ENCODE peak calls at places on chromosomes 3 and 15, in five cellular contexts. One of them, this sample, is unnamed.

GRCh38 chr3:194556086-194557056 is 69.6 kb upstream of the ATP13A3 start:
- DNase-seq in hypothalamus: no peak
- DNase-seq in nephron progenitor cell: no peak
- DNase-seq in AG20443: peak
- DNase-seq in uterus: no peak
- DNase-seq in this sample: no peak

GRCh38 chr15:86001200-86001599 is 78.5 kb upstream of the AGBL1 start:
- DNase-seq in AG20443: no peak
- DNase-seq in uterus: peak
- DNase-seq in hypothalamus: no peak
- DNase-seq in nephron progenitor cell: no peak
- DNase-seq in this sample: no peak

GRCh38 chr3:197956626-197956988 is 3.4 kb upstream of the LMLN start:
- DNase-seq in AG20443: no peak
- DNase-seq in uterus: no peak
- DNase-seq in nephron progenitor cell: no peak
- DNase-seq in hypothalamus: no peak
- DNase-seq in this sample: no peak

GRCh38 chr15:40691737-40692136 is 3.2 kb upstream of the RAD51 start:
- DNase-seq in nephron progenitor cell: no peak
- DNase-seq in AG20443: no peak
- DNase-seq in hypothalamus: no peak
- DNase-seq in uterus: no peak
- DNase-seq in this sample: no peak

GRCh38 chr3:45367451-45367850 is 20.9 kb upstream of the LARS2 start:
- DNase-seq in uterus: peak
- DNase-seq in nephron progenitor cell: no peak
- DNase-seq in AG20443: peak
- DNase-seq in hypothalamus: no peak
- DNase-seq in this sample: no peak

GRCh38 chr15:90482124-90483011 is 47.4 kb upstream of the CRTC3 start:
- DNase-seq in nephron progenitor cell: peak
- DNase-seq in hypothalamus: no peak
- DNase-seq in AG20443: peak
- DNase-seq in uterus: peak
- DNase-seq in this sample: peak

GRCh38 chr3:164418426-164418825 is 659.9 kb downstream of the SI start:
- DNase-seq in AG20443: no peak
- DNase-seq in hypothalamus: no peak
- DNase-seq in uterus: no peak
- DNase-seq in nephron progenitor cell: no peak
- DNase-seq in this sample: no peak

GRCh38 chr15:65824031-65824743 is 32.1 kb upstream of the DENND4A start:
- DNase-seq in AG20443: peak
- DNase-seq in uterus: peak
- DNase-seq in hypothalamus: no peak
- DNase-seq in nephron progenitor cell: peak
- DNase-seq in this sample: peak

GRCh38 chr3:139574026-139574947 is 34.7 kb upstream of the RBP1 start:
- DNase-seq in uterus: no peak
- DNase-seq in nephron progenitor cell: no peak
- DNase-seq in hypothalamus: no peak
- DNase-seq in AG20443: no peak
- DNase-seq in this sample: peak

GRCh38 chr3:42402394-42403100 is 7.9 kb downstream of the LYZL4 start:
- DNase-seq in nephron progenitor cell: no peak
- DNase-seq in hypothalamus: no peak
- DNase-seq in AG20443: no peak
- DNase-seq in uterus: no peak
- DNase-seq in this sample: no peak

GRCh38 chr3:122785231-122785630 is 8.4 kb downstream of the HSPBAP1 start:
- DNase-seq in uterus: no peak
- DNase-seq in AG20443: no peak
- DNase-seq in hypothalamus: no peak
- DNase-seq in nephron progenitor cell: no peak
- DNase-seq in this sample: no peak

GRCh38 chr3:148087601-148088371 is 609.9 kb upstream of the AGTR1 start:
- DNase-seq in hypothalamus: no peak
- DNase-seq in AG20443: no peak
- DNase-seq in nephron progenitor cell: no peak
- DNase-seq in uterus: no peak
- DNase-seq in this sample: no peak

GRCh38 chr15:89107984-89108383 is 19.7 kb downstream of the ABHD2 start:
- DNase-seq in hypothalamus: no peak
- DNase-seq in AG20443: no peak
- DNase-seq in nephron progenitor cell: no peak
- DNase-seq in uterus: no peak
- DNase-seq in this sample: no peak

GRCh38 chr3:19487386-19487785 is 339.1 kb downstream of the KCNH8 start:
- DNase-seq in uterus: no peak
- DNase-seq in hypothalamus: no peak
- DNase-seq in nephron progenitor cell: no peak
- DNase-seq in AG20443: no peak
- DNase-seq in this sample: no peak

GRCh38 chr3:18098960-18099587 is 326.1 kb downstream of the SATB1 start:
- DNase-seq in AG20443: peak
- DNase-seq in uterus: no peak
- DNase-seq in nephron progenitor cell: no peak
- DNase-seq in hypothalamus: no peak
- DNase-seq in this sample: no peak

GRCh38 chr3:73490453-73491311 is 134.1 kb downstream of the PDZRN3 start:
- DNase-seq in AG20443: no peak
- DNase-seq in hypothalamus: no peak
- DNase-seq in nephron progenitor cell: peak
- DNase-seq in uterus: no peak
- DNase-seq in this sample: no peak

GRCh38 chr15:50055333-50056278 is 63.4 kb downstream of the ATP8B4 start:
- DNase-seq in AG20443: peak
- DNase-seq in uterus: no peak
- DNase-seq in hypothalamus: no peak
- DNase-seq in nephron progenitor cell: no peak
- DNase-seq in this sample: no peak

GRCh38 chr3:11373645-11374044 is 101.4 kb downstream of the ATG7 start:
- DNase-seq in nephron progenitor cell: no peak
- DNase-seq in uterus: no peak
- DNase-seq in AG20443: no peak
- DNase-seq in hypothalamus: no peak
- DNase-seq in this sample: no peak

GRCh38 chr3:160224811-160225180 is 426 bp upstream of the C3orf80 start:
- DNase-seq in uterus: no peak
- DNase-seq in nephron progenitor cell: no peak
- DNase-seq in hypothalamus: no peak
- DNase-seq in AG20443: no peak
- DNase-seq in this sample: no peak

GRCh38 chr15:91061997-91062396 is 38.1 kb upstream of the SV2B start:
- DNase-seq in AG20443: no peak
- DNase-seq in nephron progenitor cell: no peak
- DNase-seq in uterus: no peak
- DNase-seq in hypothalamus: no peak
- DNase-seq in this sample: no peak

GRCh38 chr3:90015688-90016356 is 908.4 kb downstream of the EPHA3 start:
- DNase-seq in AG20443: no peak
- DNase-seq in hypothalamus: no peak
- DNase-seq in nephron progenitor cell: peak
- DNase-seq in uterus: no peak
- DNase-seq in this sample: no peak

GRCh38 chr3:158352551-158352950 is 218.4 kb upstream of the MLF1 start:
- DNase-seq in hypothalamus: no peak
- DNase-seq in AG20443: no peak
- DNase-seq in uterus: no peak
- DNase-seq in nephron progenitor cell: no peak
- DNase-seq in this sample: no peak

GRCh38 chr15:40093224-40093842 is 15.3 kb downstream of the BMF start:
- DNase-seq in AG20443: peak
- DNase-seq in nephron progenitor cell: no peak
- DNase-seq in uterus: peak
- DNase-seq in hypothalamus: no peak
- DNase-seq in this sample: no peak

GRCh38 chr15:61798631-61799030 is 261.6 kb downstream of the VPS13C start:
- DNase-seq in uterus: no peak
- DNase-seq in AG20443: no peak
- DNase-seq in hypothalamus: no peak
- DNase-seq in nephron progenitor cell: no peak
- DNase-seq in this sample: no peak

GRCh38 chr3:23928525-23928924 is 11.6 kb downstream of the RPL15 start:
- DNase-seq in uterus: no peak
- DNase-seq in nephron progenitor cell: no peak
- DNase-seq in hypothalamus: no peak
- DNase-seq in AG20443: no peak
- DNase-seq in this sample: no peak

GRCh38 chr3:171459130-171459941 is 869 bp downstream of the TNIK start:
- DNase-seq in uterus: peak
- DNase-seq in AG20443: peak
- DNase-seq in nephron progenitor cell: peak
- DNase-seq in hypothalamus: no peak
- DNase-seq in this sample: peak

GRCh38 chr3:158789592-158789991 is 12.3 kb upstream of the MFSD1 start:
- DNase-seq in AG20443: peak
- DNase-seq in hypothalamus: no peak
- DNase-seq in uterus: no peak
- DNase-seq in nephron progenitor cell: no peak
- DNase-seq in this sample: peak

GRCh38 chr3:98778852-98779379 is 15.8 kb downstream of the ST3GAL6 start:
- DNase-seq in nephron progenitor cell: no peak
- DNase-seq in uterus: peak
- DNase-seq in hypothalamus: no peak
- DNase-seq in AG20443: peak
- DNase-seq in this sample: no peak

GRCh38 chr3:36060950-36061349 is 319.4 kb upstream of the STAC start:
- DNase-seq in AG20443: no peak
- DNase-seq in hypothalamus: no peak
- DNase-seq in nephron progenitor cell: no peak
- DNase-seq in uterus: no peak
- DNase-seq in this sample: no peak

This sample was measured in SK-N-SH.